ENCODE peak calls at places on chromosomes 2 and 18, in nine cellular contexts. N, Z, W, A, O, T, R, S and E are unnamed samples.

GRCh38 chr2:8692783-8693768 is 11.2 kb downstream of the ID2 start:
- DNase-seq in N (no peak), Z (peak; percentile 91), W (no peak), A (no peak), O (no peak), T (no peak), R (no peak), S (peak; percentile 51), E (peak; percentile 31)

GRCh38 chr18:33960393-33960792 is 264.3 kb downstream of the NOL4 start:
- DNase-seq in N (no peak), Z (no peak), W (no peak), A (no peak), O (no peak), T (no peak), R (no peak), S (peak; percentile 80), E (no peak)

GRCh38 chr2:147482590-147483292 is 362.1 kb upstream of the ACVR2A start:
- DNase-seq in N (no peak), Z (no peak), W (no peak), A (no peak), O (no peak), T (no peak), R (no peak), S (no peak), E (no peak)

GRCh38 chr2:65877331-65877791 is 445.0 kb upstream of the SPRED2 start:
- DNase-seq in N (no peak), Z (no peak), W (no peak), A (no peak), O (no peak), T (no peak), R (no peak), S (no peak), E (no peak)

GRCh38 chr18:10771053-10771709 is 245.4 kb downstream of the NAPG start:
- DNase-seq in N (no peak), Z (no peak), W (no peak), A (no peak), O (no peak), T (no peak), R (no peak), S (no peak), E (no peak)

GRCh38 chr18:11089931-11090715 is 59.2 kb downstream of the PIEZO2 start:
- DNase-seq in N (no peak), Z (no peak), W (no peak), A (no peak), O (no peak), T (no peak), R (no peak), S (no peak), E (no peak)

GRCh38 chr2:33788044-33788443 is 188.9 kb upstream of the FAM98A start:
- DNase-seq in N (no peak), Z (no peak), W (no peak), A (no peak), O (no peak), T (no peak), R (no peak), S (no peak), E (no peak)

GRCh38 chr2:118443596-118443995 is 355.3 kb downstream of the INSIG2 start:
- DNase-seq in N (no peak), Z (no peak), W (no peak), A (no peak), O (no peak), T (no peak), R (no peak), S (no peak), E (no peak)

GRCh38 chr2:47784349-47784851 is 1.5 kb downstream of the MSH6 start:
- DNase-seq in N (no peak), Z (peak; percentile 65), W (no peak), A (no peak), O (no peak), T (no peak), R (no peak), S (no peak), E (peak; percentile 58)

GRCh38 chr2:44836174-44836573 is 105.3 kb upstream of the SIX3 start:
- DNase-seq in N (no peak), Z (peak; percentile 22), W (no peak), A (no peak), O (no peak), T (no peak), R (no peak), S (no peak), E (no peak)

GRCh38 chr18:24595556-24595955 is 135.1 kb downstream of the HRH4 start:
- DNase-seq in N (no peak), Z (no peak), W (no peak), A (peak; percentile 71), O (no peak), T (no peak), R (no peak), S (no peak), E (no peak)

GRCh38 chr2:9187620-9188214 is 18.9 kb upstream of the ASAP2 start:
- DNase-seq in N (no peak), Z (no peak), W (no peak), A (no peak), O (no peak), T (no peak), R (no peak), S (no peak), E (no peak)

GRCh38 chr2:29238497-29238896 is 123.3 kb downstream of the CLIP4 start:
- DNase-seq in N (no peak), Z (peak; percentile 88), W (no peak), A (peak; percentile 52), O (no peak), T (no peak), R (no peak), S (peak; percentile 68), E (peak; percentile 33)

GRCh38 chr2:112634153-112634873 is 11.4 kb upstream of the SLC20A1 start:
- DNase-seq in N (no peak), Z (no peak), W (no peak), A (peak; percentile 48), O (no peak), T (peak; percentile 66), R (no peak), S (no peak), E (peak; percentile 30)

GRCh38 chr18:267380-267687 is 513 bp downstream of the THOC1 start:
- DNase-seq in N (no peak), Z (no peak), W (no peak), A (no peak), O (no peak), T (no peak), R (no peak), S (no peak), E (peak; percentile 25)

GRCh38 chr2:102592601-102593000 is 26.8 kb upstream of the SLC9A2 start:
- DNase-seq in N (no peak), Z (peak; percentile 76), W (no peak), A (no peak), O (no peak), T (no peak), R (no peak), S (peak; percentile 4), E (no peak)

DNA sequence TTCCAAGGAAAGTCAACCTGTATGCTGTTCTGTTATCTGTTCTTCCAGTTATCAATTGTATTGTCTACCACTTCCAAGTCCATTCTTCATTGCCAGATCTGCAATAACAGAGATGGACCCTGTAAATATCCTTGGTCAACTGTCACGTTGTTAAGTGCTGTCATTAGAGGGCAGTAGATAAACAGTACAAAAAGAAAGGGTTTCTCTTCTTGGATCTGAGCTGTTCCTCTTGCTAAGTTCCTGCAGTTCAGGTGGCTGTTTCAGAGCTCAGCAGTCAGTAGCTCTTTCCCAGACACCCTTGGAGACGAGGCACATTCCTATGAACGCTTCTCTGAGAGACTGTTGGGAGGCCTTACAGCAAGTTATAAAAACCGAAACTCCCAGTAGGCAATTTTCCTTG is 957.1 kb upstream of the CHAC2 start:
- DNase-seq in N (no peak), Z (peak; percentile 52), W (no peak), A (no peak), O (no peak), T (no peak), R (no peak), S (peak; percentile 1), E (no peak)
- TF ChIP-seq CTCF in N (no peak), Z (peak; percentile 56), W (no peak), A (peak; percentile 29), O (no peak), T (no peak), R (no peak), S (peak; percentile 22), E (no peak)

GRCh38 chr2:105557515-105557914 is 158.7 kb upstream of the FHL2 start:
- DNase-seq in N (no peak), Z (peak; percentile 31), W (no peak), A (no peak), O (no peak), T (peak; percentile 36), R (no peak), S (no peak), E (peak; percentile 13)
- H3K27me3 ChIP-seq in N (no peaks in the 10 kb centered on the region), Z (no peaks in the 10 kb centered on the region), W (no peaks in the 10 kb centered on the region), A (no peaks in the 10 kb centered on the region), O (peaks cover 12% of the 10 kb centered on the region), T (no peaks in the 10 kb centered on the region), R (no peaks in the 10 kb centered on the region), S (peaks cover 9% of the 10 kb centered on the region), E (no peaks in the 10 kb centered on the region)

GRCh38 chr2:156459720-156460119 is 23.5 kb downstream of the GPD2 start:
- DNase-seq in N (no peak), Z (no peak), W (no peak), A (no peak), O (no peak), T (no peak), R (no peak), S (no peak), E (peak; percentile 47)

GRCh38 chr2:156456616-156457015 is 20.4 kb downstream of the GPD2 start:
- DNase-seq in N (no peak), Z (no peak), W (no peak), A (no peak), O (no peak), T (no peak), R (no peak), S (no peak), E (no peak)

GRCh38 chr2:156455366-156455975 is 19.3 kb downstream of the GPD2 start:
- DNase-seq in N (no peak), Z (no peak), W (no peak), A (no peak), O (no peak), T (no peak), R (no peak), S (no peak), E (no peak)

GRCh38 chr2:156457523-156458228 is 21.5 kb downstream of the GPD2 start:
- DNase-seq in N (no peak), Z (peak; percentile 51), W (no peak), A (no peak), O (no peak), T (no peak), R (no peak), S (peak; percentile 11), E (no peak)

DNA sequence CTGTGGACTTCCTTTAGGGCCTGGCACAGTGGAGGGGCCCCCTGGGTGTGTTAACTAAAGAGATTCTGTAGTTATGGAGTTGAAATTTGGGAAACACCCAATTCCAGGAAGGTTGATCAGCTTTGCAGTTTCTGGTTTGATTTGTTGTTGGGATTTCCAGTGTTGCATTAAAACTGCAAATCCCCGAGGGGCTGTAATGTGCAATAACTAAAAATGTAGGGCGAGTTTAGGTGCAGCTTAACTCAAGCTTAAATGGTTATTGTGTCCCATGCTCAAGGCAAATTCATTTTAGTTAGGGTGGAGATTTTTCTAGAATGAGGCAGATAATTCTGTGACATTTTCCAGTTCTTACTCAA is 22.0 kb downstream of the GPD2 start:
- DNase-seq in N (no peak), Z (no peak), W (no peak), A (no peak), O (no peak), T (no peak), R (no peak), S (no peak), E (no peak)
- H3K27ac ChIP-seq in N (no peak overlapping the region), Z (no peak overlapping the region), W (peak overlapping the region; percentile 4), A (no peak overlapping the region), O (no peak overlapping the region), T (no peak overlapping the region), R (no peak overlapping the region), S (peak overlapping the region; percentile 19), E (no peak overlapping the region)

GRCh38 chr2:100213595-100213994 is 71.2 kb upstream of the AFF3 start:
- DNase-seq in N (no peak), Z (no peak), W (no peak), A (no peak), O (no peak), T (no peak), R (no peak), S (no peak), E (no peak)
- TF ChIP-seq CTCF in N (no peak), Z (no peak), W (no peak), A (no peak), O (no peak), T (no peak), R (no peak), S (no peak), E (no peak)